ENCODE peak calls at places on chromosomes 6 and 20, in eight cellular contexts. D is fibroblast of mammary gland; O is left lobe of liver; H is activated naive CD4-positive, alpha-beta T cell; Z is progenitor cell of endocrine pancreas; S is Calu3; Q is nucleus accumbens; V is astrocyte of the spinal cord. M is an unnamed sample.

GRCh38 chr6:112231609-112232060 is 22.7 kb downstream of the LAMA4 start:
- DNase-seq in D (peak), O (no peak), H (no peak), Z (no peak), S (no peak), Q (no peak), V (no peak), M (no peak)

GRCh38 chr6:108434222-108434621 is 126.5 kb upstream of the FOXO3 start:
- DNase-seq in D (no peak), O (no peak), H (no peak), Z (no peak), S (no peak), Q (no peak), V (no peak), M (no peak)

GRCh38 chr6:30007132-30007764 is 53.8 kb upstream of the POLR1H start:
- DNase-seq in D (no peak), O (peak), H (no peak), Z (no peak), S (peak), Q (no peak), V (no peak), M (no peak)

GRCh38 chr6:147222160-147222838 is 18.1 kb downstream of the STXBP5 start:
- DNase-seq in D (peak), O (no peak), H (no peak), Z (no peak), S (no peak), Q (no peak), V (peak), M (no peak)

GRCh38 chr20:23399568-23400241 is 21.6 kb downstream of the NAPB start:
- DNase-seq in D (peak), O (no peak), H (no peak), Z (no peak), S (no peak), Q (no peak), V (peak), M (no peak)

GRCh38 chr20:62524486-62524885 is 48.7 kb upstream of the GATA5 start:
- DNase-seq in D (no peak), O (no peak), H (no peak), Z (no peak), S (no peak), Q (no peak), V (no peak), M (no peak)

GRCh38 chr6:74851598-74851997 is 354.3 kb downstream of the COL12A1 start:
- DNase-seq in D (peak), O (no peak), H (no peak), Z (no peak), S (no peak), Q (no peak), V (no peak), M (no peak)

GRCh38 chr6:16494781-16495180 is 256.4 kb downstream of the GMPR start:
- DNase-seq in D (no peak), O (no peak), H (no peak), Z (no peak), S (no peak), Q (no peak), V (peak), M (no peak)

GRCh38 chr6:139349464-139350020 is 24.9 kb downstream of the CITED2 start:
- DNase-seq in D (peak), O (no peak), H (no peak), Z (no peak), S (peak), Q (no peak), V (no peak), M (peak)

GRCh38 chr6:15506066-15506465 is 156.8 kb downstream of the DTNBP1 start:
- DNase-seq in D (no peak), O (no peak), H (no peak), Z (no peak), S (no peak), Q (no peak), V (no peak), M (peak)

GRCh38 chr20:39874049-39874893 is 814.8 kb downstream of the MAFB start:
- DNase-seq in D (peak), O (peak), H (no peak), Z (peak), S (peak), Q (peak), V (peak), M (peak)

GRCh38 chr6:148657053-148657452 is 89.8 kb upstream of the UST start:
- DNase-seq in D (peak), O (no peak), H (no peak), Z (no peak), S (no peak), Q (no peak), V (no peak), M (no peak)

GRCh38 chr6:44540881-44541280 is 153.4 kb downstream of the CDC5L start:
- DNase-seq in D (no peak), O (no peak), H (no peak), Z (no peak), S (no peak), Q (no peak), V (no peak), M (no peak)

GRCh38 chr6:153511896-153512496 is 380.9 kb upstream of the RGS17 start:
- DNase-seq in D (peak), O (no peak), H (no peak), Z (no peak), S (peak), Q (no peak), V (peak), M (no peak)